ENCODE peak calls at places on chromosomes 11 and 22, in eight cellular contexts. G is esophagus squamous epithelium; Z is IMR-90; L is endodermal cell; V is tibial nerve; E is body of pancreas; S is AG04450; K is CD8-positive, alpha-beta T cell. W is an unnamed sample.
A peak's percentile ranks its signal among the peaks of the same experiment; 100 is the strongest.

GRCh38 chr22:26744892-26745808 is 87.8 kb downstream of the MIAT start:
- DNase-seq in G (no peak), Z (no peak), L (no peak), V (no peak), E (no peak), S (no peak), K (no peak), W (no peak)

GRCh38 chr11:104858882-104859735 is 39.2 kb downstream of the CASP12 start:
- DNase-seq in G (no peak), Z (no peak), L (no peak), V (no peak), E (no peak), S (no peak), K (no peak), W (no peak)

GRCh38 chr11:104343578-104343977 is 179.6 kb upstream of the PDGFD start:
- DNase-seq in G (no peak), Z (peak; percentile 7), L (no peak), V (no peak), E (no peak), S (no peak), K (no peak), W (no peak)

GRCh38 chr11:31643831-31644230 is 134.3 kb downstream of the ELP4 start:
- DNase-seq in G (no peak), Z (peak; percentile 67), L (no peak), V (no peak), E (no peak), S (no peak), K (no peak), W (no peak)

GRCh38 chr11:19577391-19577831 is 135.2 kb upstream of the NAV2 start:
- DNase-seq in G (no peak), Z (no peak), L (no peak), V (no peak), E (no peak), S (no peak), K (no peak), W (no peak)

GRCh38 chr11:21769188-21769587 is 423.7 kb upstream of the ANO5 start:
- DNase-seq in G (no peak), Z (no peak), L (no peak), V (no peak), E (no peak), S (no peak), K (no peak), W (no peak)

GRCh38 chr11:94513091-94513490 is 830 bp downstream of the C11orf97 start:
- DNase-seq in G (no peak), Z (no peak), L (no peak), V (no peak), E (no peak), S (no peak), K (no peak), W (no peak)

GRCh38 chr11:73185680-73186293 is 32.3 kb upstream of the P2RY2 start:
- DNase-seq in G (no peak), Z (peak; percentile 69), L (no peak), V (no peak), E (no peak), S (peak; percentile 27), K (no peak), W (peak; percentile 59)

GRCh38 chr11:117220568-117220967 is 11.3 kb downstream of the PCSK7 start:
- DNase-seq in G (no peak), Z (no peak), L (no peak), V (peak; percentile 55), E (peak; percentile 57), S (no peak), K (no peak), W (peak; percentile 85)

GRCh38 chr11:43543313-43543712 is 137.2 kb upstream of the HSD17B12 start:
- DNase-seq in G (no peak), Z (no peak), L (no peak), V (no peak), E (no peak), S (no peak), K (no peak), W (no peak)

GRCh38 chr11:63007920-63008319 is 7.7 kb downstream of the SLC22A8 start:
- DNase-seq in G (no peak), Z (no peak), L (no peak), V (no peak), E (peak; percentile 10), S (no peak), K (no peak), W (no peak)

GRCh38 chr11:2943711-2944118 is 14.5 kb upstream of the PHLDA2 start:
- DNase-seq in G (no peak), Z (no peak), L (peak; percentile 50), V (no peak), E (peak; percentile 48), S (no peak), K (no peak), W (no peak)

GRCh38 chr11:99592241-99592640 is 571.5 kb downstream of the CNTN5 start:
- DNase-seq in G (no peak), Z (peak; percentile 3), L (no peak), V (no peak), E (no peak), S (no peak), K (no peak), W (no peak)

GRCh38 chr11:3129181-3129590 is 35.9 kb downstream of the OSBPL5 start:
- DNase-seq in G (no peak), Z (no peak), L (peak; percentile 38), V (no peak), E (no peak), S (no peak), K (no peak), W (no peak)

GRCh38 chr11:118202599-118203422 is 22.0 kb downstream of the JAML start:
- DNase-seq in G (no peak), Z (no peak), L (no peak), V (no peak), E (peak; percentile 30), S (no peak), K (peak; percentile 52), W (no peak)

GRCh38 chr11:26331911-26332571 is at the start of gene ANO3:
- DNase-seq in G (no peak), Z (peak; percentile 73), L (peak; percentile 97), V (peak; percentile 5), E (peak; percentile 90), S (peak; percentile 50), K (no peak), W (no peak)

GRCh38 chr22:39723463-39723862 is 152.9 kb downstream of the CACNA1I start:
- DNase-seq in G (no peak), Z (no peak), L (peak; percentile 33), V (no peak), E (no peak), S (no peak), K (no peak), W (peak; percentile 51)

GRCh38 chr11:59141673-59142460 is 789 bp upstream of the FAM111A start:
- DNase-seq in G (no peak), Z (peak; percentile 68), L (no peak), V (no peak), E (no peak), S (no peak), K (no peak), W (no peak)

GRCh38 chr11:37946155-37946766 is 1348.2 kb upstream of the RAG2 start:
- DNase-seq in G (no peak), Z (peak; percentile 27), L (peak; percentile 84), V (no peak), E (peak; percentile 45), S (peak; percentile 7), K (no peak), W (no peak)

GRCh38 chr22:28771195-28771791 is 1.2 kb upstream of the CCDC117 start:
- DNase-seq in G (no peak), Z (no peak), L (no peak), V (no peak), E (no peak), S (no peak), K (no peak), W (no peak)

GRCh38 chr11:134802598-134802997 is 390.6 kb upstream of the B3GAT1 start:
- DNase-seq in G (no peak), Z (no peak), L (no peak), V (no peak), E (no peak), S (no peak), K (no peak), W (no peak)

DNA sequence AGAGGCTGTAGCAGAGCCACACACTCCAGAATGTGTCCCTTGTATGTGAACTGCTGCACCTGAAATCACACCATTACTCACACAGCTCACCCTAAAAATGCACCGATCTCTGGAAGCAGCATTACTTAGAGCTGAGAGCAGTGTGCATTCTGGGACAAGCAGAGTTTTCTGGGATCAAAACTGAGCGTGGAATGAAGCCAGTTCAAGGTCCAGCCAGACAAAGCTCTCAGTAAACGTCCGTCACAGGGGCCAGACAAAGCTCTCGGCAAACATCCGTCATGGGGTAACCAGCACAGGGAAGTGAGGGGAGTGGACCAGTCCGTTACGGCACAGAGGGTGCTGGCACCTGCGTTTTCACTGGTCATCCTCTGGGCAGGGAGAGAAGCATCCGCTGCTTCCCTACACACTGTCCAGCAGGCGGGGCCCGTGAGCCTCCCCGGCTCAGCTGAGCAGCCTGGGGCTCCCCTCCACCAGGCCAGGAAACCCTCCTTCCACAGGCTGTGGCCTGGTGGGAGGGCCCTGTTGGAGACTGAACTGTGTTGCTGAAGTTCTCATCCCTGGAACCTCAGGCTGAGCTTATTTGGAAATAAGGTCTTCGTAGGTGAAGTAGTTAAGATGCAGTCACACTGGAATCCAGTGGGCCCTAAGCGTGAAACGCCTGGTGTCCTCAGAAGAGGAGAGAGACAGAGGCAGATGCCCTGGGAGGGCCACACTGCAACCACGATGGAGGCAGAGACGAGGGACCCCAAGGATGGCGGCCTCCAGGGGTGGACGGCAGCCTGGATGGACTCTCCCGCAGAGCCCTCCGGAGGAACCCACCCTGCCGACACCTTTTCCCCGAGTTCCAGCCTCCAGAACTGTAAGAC is 883.9 kb downstream of the BRD1 start:
- DNase-seq in G (no peak), Z (no peak), L (peak; percentile 82), V (no peak), E (no peak), S (no peak), K (no peak), W (peak; percentile 11)
- TF ChIP-seq CTCF in G (no peak), Z (no peak), L (peak; percentile 83), V (peak; percentile 47), E (no peak), S (no peak), K (no peak), W (peak; percentile 17)

DNA sequence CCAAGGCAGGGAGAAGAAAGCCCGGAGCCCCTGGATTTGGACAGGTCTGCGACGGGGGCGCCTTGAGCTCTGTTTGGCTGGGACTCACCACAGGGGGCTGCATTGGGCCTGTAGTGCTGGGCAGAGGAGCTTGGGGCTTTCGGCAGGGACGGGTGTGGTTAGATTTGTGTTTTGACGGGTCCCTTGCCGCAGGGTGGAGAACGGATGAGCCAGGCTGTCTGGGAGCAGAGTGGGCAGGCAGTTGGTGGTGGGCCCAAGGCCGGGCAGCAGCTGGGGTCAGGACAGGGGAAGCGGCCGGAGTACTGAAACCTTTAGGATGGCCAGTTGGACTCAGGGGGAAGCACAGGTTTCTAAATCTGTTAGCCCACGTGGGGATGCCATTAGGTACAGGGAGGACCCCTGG is 13.4 kb downstream of the C11orf24 start:
- DNase-seq in G (no peak), Z (no peak), L (no peak), V (no peak), E (no peak), S (no peak), K (no peak), W (no peak)
- H3K27ac ChIP-seq in G (no peak overlapping the region), Z (no peak overlapping the region), L (no peak overlapping the region), V (no peak overlapping the region), E (no peak overlapping the region), S (no peak overlapping the region), K (no peak overlapping the region), W (no peak overlapping the region)

GRCh38 chr11:126186708-126187481 is 24.6 kb downstream of the RPUSD4 start:
- DNase-seq in G (no peak), Z (no peak), L (no peak), V (no peak), E (no peak), S (no peak), K (no peak), W (no peak)
- TF ChIP-seq CTCF in G (no peak), Z (no peak), L (peak; percentile 62), V (no peak), E (no peak), S (peak; percentile 31), K (no peak), W (no peak)

GRCh38 chr11:48012051-48012391 is 31.7 kb downstream of the PTPRJ start:
- DNase-seq in G (no peak), Z (no peak), L (no peak), V (no peak), E (no peak), S (no peak), K (peak; percentile 42), W (no peak)
- H3K27ac ChIP-seq in G (no peak overlapping the region), Z (no peak overlapping the region), L (no peak overlapping the region), V (peak overlapping the region; percentile 29), E (no peak overlapping the region), S (no peak overlapping the region), K (peak overlapping the region; percentile 65), W (no peak overlapping the region)

W was measured in tibial artery.